ENCODE peak calls at places on chromosomes 12 and 14, in four cellular contexts. One of them, this sample, is unnamed.

GRCh38 chr12:75862692-75863471 is 168.7 kb downstream of the PHLDA1 start:
- DNase-seq in cardiac fibroblast: peak; percentile 43
- DNase-seq in foreskin keratinocyte: peak; percentile 97
- DNase-seq in HFF-Myc: no peak
- DNase-seq in this sample: no peak

GRCh38 chr14:70821916-70822705 is 12.8 kb upstream of the MAP3K9 start:
- DNase-seq in cardiac fibroblast: peak; percentile 58
- DNase-seq in foreskin keratinocyte: no peak
- DNase-seq in HFF-Myc: no peak
- DNase-seq in this sample: no peak

GRCh38 chr12:110533607-110534006 is 31.5 kb downstream of the RAD9B start:
- DNase-seq in foreskin keratinocyte: no peak
- DNase-seq in HFF-Myc: no peak
- DNase-seq in cardiac fibroblast: no peak
- DNase-seq in this sample: no peak

GRCh38 chr14:99654235-99655000 is 9.5 kb downstream of the HHIPL1 start:
- DNase-seq in HFF-Myc: no peak
- DNase-seq in foreskin keratinocyte: peak; percentile 14
- DNase-seq in cardiac fibroblast: peak; percentile 90
- DNase-seq in this sample: no peak

GRCh38 chr12:2229661-2230539 is 177.1 kb downstream of the CACNA1C start:
- DNase-seq in HFF-Myc: no peak
- DNase-seq in cardiac fibroblast: no peak
- DNase-seq in foreskin keratinocyte: no peak
- DNase-seq in this sample: no peak

GRCh38 chr14:22185191-22185590 is 403.8 kb downstream of the DAD1 start:
- DNase-seq in cardiac fibroblast: no peak
- DNase-seq in foreskin keratinocyte: peak; percentile 32
- DNase-seq in HFF-Myc: no peak
- DNase-seq in this sample: no peak

GRCh38 chr12:51717325-51717925 is 126.4 kb downstream of the SCN8A start:
- DNase-seq in foreskin keratinocyte: no peak
- DNase-seq in cardiac fibroblast: no peak
- DNase-seq in HFF-Myc: no peak
- DNase-seq in this sample: no peak

GRCh38 chr14:49880267-49881064 is 12.4 kb upstream of the ARF6 start:
- DNase-seq in cardiac fibroblast: no peak
- DNase-seq in foreskin keratinocyte: no peak
- DNase-seq in HFF-Myc: no peak
- DNase-seq in this sample: no peak

GRCh38 chr14:93691042-93691780 is 97.1 kb downstream of the PRIMA1 start:
- DNase-seq in cardiac fibroblast: no peak
- DNase-seq in HFF-Myc: no peak
- DNase-seq in foreskin keratinocyte: no peak
- DNase-seq in this sample: no peak

GRCh38 chr12:69676257-69677012 is 22.7 kb downstream of the BEST3 start:
- DNase-seq in cardiac fibroblast: no peak
- DNase-seq in foreskin keratinocyte: no peak
- DNase-seq in HFF-Myc: no peak
- DNase-seq in this sample: no peak

GRCh38 chr12:121223283-121223946 is 13.5 kb downstream of the P2RX4 start:
- DNase-seq in cardiac fibroblast: no peak
- DNase-seq in HFF-Myc: no peak
- DNase-seq in foreskin keratinocyte: no peak
- DNase-seq in this sample: no peak

GRCh38 chr12:6181583-6182278 is 18.5 kb upstream of the CD9 start:
- DNase-seq in HFF-Myc: no peak
- DNase-seq in foreskin keratinocyte: no peak
- DNase-seq in cardiac fibroblast: no peak
- DNase-seq in this sample: no peak

GRCh38 chr14:70498191-70498590 is 36.6 kb downstream of the ADAM20 start:
- DNase-seq in HFF-Myc: no peak
- DNase-seq in cardiac fibroblast: no peak
- DNase-seq in foreskin keratinocyte: no peak
- DNase-seq in this sample: no peak

GRCh38 chr14:95935228-95935822 is 58.7 kb downstream of the TUNAR start:
- DNase-seq in cardiac fibroblast: peak; percentile 21
- DNase-seq in foreskin keratinocyte: no peak
- DNase-seq in HFF-Myc: peak; percentile 15
- DNase-seq in this sample: no peak

GRCh38 chr14:69719501-69719951 is 47.4 kb upstream of the SRSF5 start:
- DNase-seq in HFF-Myc: no peak
- DNase-seq in cardiac fibroblast: peak; percentile 98
- DNase-seq in foreskin keratinocyte: peak; percentile 43
- DNase-seq in this sample: no peak

GRCh38 chr12:45674583-45674982 is 54.9 kb upstream of the ARID2 start:
- DNase-seq in foreskin keratinocyte: peak; percentile 81
- DNase-seq in HFF-Myc: peak; percentile 77
- DNase-seq in cardiac fibroblast: peak; percentile 91
- DNase-seq in this sample: no peak

GRCh38 chr14:71322660-71323250 is 415.5 kb downstream of the PCNX1 start:
- DNase-seq in cardiac fibroblast: peak; percentile 79
- DNase-seq in HFF-Myc: peak; percentile 25
- DNase-seq in foreskin keratinocyte: peak; percentile 22
- DNase-seq in this sample: no peak

GRCh38 chr14:70096866-70097265 is 91.9 kb downstream of the SLC8A3 start:
- DNase-seq in foreskin keratinocyte: no peak
- DNase-seq in HFF-Myc: no peak
- DNase-seq in cardiac fibroblast: peak; percentile 13
- DNase-seq in this sample: no peak

GRCh38 chr12:4918950-4919660 is 9.4 kb downstream of the KCNA1 start:
- DNase-seq in foreskin keratinocyte: no peak
- DNase-seq in cardiac fibroblast: peak; percentile 4
- DNase-seq in HFF-Myc: no peak
- DNase-seq in this sample: no peak

GRCh38 chr12:21248679-21249078 is 86.0 kb downstream of the SLCO1A2 start:
- DNase-seq in cardiac fibroblast: peak; percentile 3
- DNase-seq in foreskin keratinocyte: no peak
- DNase-seq in HFF-Myc: no peak
- DNase-seq in this sample: no peak

GRCh38 chr12:88393017-88393767 is 187.1 kb downstream of the KITLG start:
- DNase-seq in cardiac fibroblast: peak; percentile 43
- DNase-seq in foreskin keratinocyte: no peak
- DNase-seq in HFF-Myc: no peak
- DNase-seq in this sample: no peak

GRCh38 chr14:104368751-104369100 is 210.8 kb upstream of the C14orf180 start:
- DNase-seq in HFF-Myc: no peak
- DNase-seq in foreskin keratinocyte: no peak
- DNase-seq in cardiac fibroblast: no peak
- DNase-seq in this sample: peak; percentile 69

GRCh38 chr12:105109465-105110212 is 2.1 kb downstream of the WASHC4 start:
- DNase-seq in foreskin keratinocyte: no peak
- DNase-seq in cardiac fibroblast: peak; percentile 24
- DNase-seq in HFF-Myc: no peak
- DNase-seq in this sample: no peak

GRCh38 chr14:23068792-23069412 is 11.6 kb upstream of the CDH24 start:
- DNase-seq in foreskin keratinocyte: peak; percentile 60
- DNase-seq in HFF-Myc: peak; percentile 92
- DNase-seq in cardiac fibroblast: peak; percentile 95
- DNase-seq in this sample: no peak

GRCh38 chr14:39566795-39567194 is 134.6 kb upstream of the FBXO33 start:
- DNase-seq in foreskin keratinocyte: no peak
- DNase-seq in HFF-Myc: no peak
- DNase-seq in cardiac fibroblast: no peak
- DNase-seq in this sample: no peak

GRCh38 chr14:36976571-36977023 is 195.8 kb downstream of the SLC25A21 start:
- DNase-seq in foreskin keratinocyte: no peak
- DNase-seq in HFF-Myc: no peak
- DNase-seq in cardiac fibroblast: no peak
- DNase-seq in this sample: no peak

GRCh38 chr12:116361404-116362223 is 84.1 kb upstream of the MED13L start:
- DNase-seq in cardiac fibroblast: no peak
- DNase-seq in foreskin keratinocyte: no peak
- DNase-seq in HFF-Myc: no peak
- DNase-seq in this sample: no peak

GRCh38 chr12:124347805-124348658 is 53.1 kb downstream of the RFLNA start:
- DNase-seq in HFF-Myc: no peak
- DNase-seq in cardiac fibroblast: no peak
- DNase-seq in foreskin keratinocyte: no peak
- DNase-seq in this sample: no peak
- TF ChIP-seq CTCF in HFF-Myc: peak; percentile 57
- TF ChIP-seq CTCF in cardiac fibroblast: peak; percentile 51
- TF ChIP-seq CTCF in foreskin keratinocyte: peak; percentile 58
- TF ChIP-seq CTCF in this sample: peak; percentile 77

GRCh38 chr14:65170318-65170717 is 68.0 kb upstream of the MAX start:
- DNase-seq in HFF-Myc: no peak
- DNase-seq in cardiac fibroblast: no peak
- DNase-seq in foreskin keratinocyte: no peak
- DNase-seq in this sample: no peak

GRCh38 chr14:65168840-65169239 is 66.5 kb upstream of the MAX start:
- DNase-seq in HFF-Myc: no peak
- DNase-seq in foreskin keratinocyte: no peak
- DNase-seq in cardiac fibroblast: peak; percentile 74
- DNase-seq in this sample: no peak

GRCh38 chr14:65169351-65169750 is 67.0 kb upstream of the MAX start:
- DNase-seq in HFF-Myc: peak; percentile 26
- DNase-seq in foreskin keratinocyte: no peak
- DNase-seq in cardiac fibroblast: peak; percentile 46
- DNase-seq in this sample: no peak

GRCh38 chr14:65173973-65174693 is 71.8 kb upstream of the MAX start:
- DNase-seq in foreskin keratinocyte: no peak
- DNase-seq in cardiac fibroblast: no peak
- DNase-seq in HFF-Myc: no peak
- DNase-seq in this sample: no peak

DNA sequence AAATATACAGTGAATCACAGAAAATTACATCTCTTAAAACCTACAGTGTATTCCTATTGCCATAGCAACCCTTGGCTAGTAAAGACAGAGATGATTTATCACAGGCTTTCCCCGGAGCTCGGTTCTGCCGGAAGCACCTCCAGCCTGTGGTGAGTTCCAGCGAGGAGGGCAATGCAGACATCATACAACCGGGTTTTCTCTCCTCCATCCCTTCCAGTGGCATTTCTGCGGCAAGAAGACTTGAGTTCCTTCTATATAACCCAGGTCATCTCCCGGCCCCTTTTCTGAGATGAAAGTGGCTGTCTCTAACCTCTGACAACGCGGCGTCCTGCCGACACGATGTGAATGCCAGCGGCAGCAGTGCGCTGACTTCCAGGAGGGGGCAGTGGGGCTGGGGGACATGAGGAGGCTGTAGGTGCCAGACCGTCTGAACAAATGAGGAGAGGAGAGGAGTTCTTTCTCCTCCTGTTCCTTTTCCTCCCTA is 68.5 kb upstream of the MAX start:
- DNase-seq in foreskin keratinocyte: peak; percentile 58
- DNase-seq in HFF-Myc: peak; percentile 31
- DNase-seq in cardiac fibroblast: peak; percentile 87
- DNase-seq in this sample: no peak
- TF ChIP-seq CTCF in foreskin keratinocyte: peak; percentile 60
- TF ChIP-seq CTCF in HFF-Myc: peak; percentile 41
- TF ChIP-seq CTCF in cardiac fibroblast: peak; percentile 51
- TF ChIP-seq CTCF in this sample: peak; percentile 75

GRCh38 chr12:48818831-48819590 is 715 bp downstream of the CACNB3 start:
- DNase-seq in HFF-Myc: no peak
- DNase-seq in cardiac fibroblast: no peak
- DNase-seq in foreskin keratinocyte: no peak
- DNase-seq in this sample: no peak
- TF ChIP-seq CTCF in HFF-Myc: no peak
- TF ChIP-seq CTCF in cardiac fibroblast: peak; percentile 34
- TF ChIP-seq CTCF in foreskin keratinocyte: peak; percentile 13
- TF ChIP-seq CTCF in this sample: peak; percentile 54

GRCh38 chr14:20215196-20215595 is 8.3 kb upstream of the OR11H6 start:
- DNase-seq in HFF-Myc: no peak
- DNase-seq in foreskin keratinocyte: no peak
- DNase-seq in cardiac fibroblast: no peak
- DNase-seq in this sample: no peak

DNA sequence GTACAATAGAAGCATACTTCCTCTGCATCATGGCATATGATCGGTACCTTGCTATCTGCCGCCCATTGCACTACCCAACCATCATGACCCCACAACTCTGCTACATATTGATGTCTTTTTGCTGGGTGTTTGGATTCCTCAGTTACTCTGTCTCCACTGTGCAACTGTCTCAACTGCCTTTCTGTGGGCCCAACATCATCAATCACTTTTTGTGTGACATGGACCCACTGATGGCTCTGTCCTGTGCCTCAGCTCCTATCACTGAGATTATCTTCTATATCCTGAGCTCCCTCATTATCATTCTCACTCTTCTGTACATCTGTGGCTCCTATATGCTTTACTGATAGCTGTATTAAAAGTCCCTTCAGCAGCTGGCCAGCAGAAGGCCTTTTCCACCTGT is 13.9 kb upstream of the OR11H6 start:
- DNase-seq in cardiac fibroblast: no peak
- DNase-seq in HFF-Myc: no peak
- DNase-seq in foreskin keratinocyte: no peak
- DNase-seq in this sample: no peak
- TF ChIP-seq CTCF in cardiac fibroblast: no peak
- TF ChIP-seq CTCF in HFF-Myc: no peak
- TF ChIP-seq CTCF in foreskin keratinocyte: no peak
- TF ChIP-seq CTCF in this sample: no peak